ENCODE peak calls at places on chromosomes 2 and 18, in ten cellular contexts. N, J, I, W, H, L, V, O, K and E are unnamed samples.

GRCh38 chr2:46471705-46472104 is 7.7 kb upstream of the TMEM247 start:
- DNase-seq in N (no peak), J (no peak), I (no peak), W (no peak), H (no peak), L (no peak), V (no peak), O (no peak), K (no peak), E (no peak)

GRCh38 chr2:133640103-133640502 is 71.8 kb upstream of the NCKAP5 start:
- DNase-seq in N (no peak), J (no peak), I (no peak), W (no peak), H (no peak), L (no peak), V (no peak), O (no peak), K (no peak), E (no peak)

GRCh38 chr18:61606759-61607158 is 273.5 kb downstream of the CDH20 start:
- DNase-seq in N (peak; percentile 45), J (peak; percentile 93), I (peak; percentile 76), W (no peak), H (peak; percentile 74), L (peak; percentile 59), V (no peak), O (peak; percentile 89), K (no peak), E (no peak)

GRCh38 chr2:234003972-234004617 is 46.4 kb upstream of the SPP2 start:
- DNase-seq in N (no peak), J (peak; percentile 57), I (no peak), W (peak; percentile 75), H (peak; percentile 79), L (no peak), V (no peak), O (peak; percentile 79), K (no peak), E (no peak)

GRCh38 chr2:162123806-162124758 is 28.0 kb downstream of the GCG start:
- DNase-seq in N (no peak), J (no peak), I (no peak), W (peak; percentile 44), H (peak; percentile 51), L (peak; percentile 44), V (no peak), O (no peak), K (peak; percentile 62), E (no peak)

GRCh38 chr18:73645175-73645715 is 502.4 kb downstream of the FBXO15 start:
- DNase-seq in N (no peak), J (no peak), I (no peak), W (no peak), H (no peak), L (no peak), V (no peak), O (no peak), K (no peak), E (no peak)

GRCh38 chr2:28736034-28736433 is 15.6 kb upstream of the PPP1CB start:
- DNase-seq in N (peak; percentile 96), J (no peak), I (peak; percentile 72), W (no peak), H (no peak), L (no peak), V (no peak), O (no peak), K (no peak), E (no peak)

GRCh38 chr18:70292628-70293027 is 3.8 kb downstream of the SOCS6 start:
- DNase-seq in N (no peak), J (no peak), I (no peak), W (no peak), H (no peak), L (no peak), V (no peak), O (no peak), K (no peak), E (no peak)

GRCh38 chr2:226684563-226684959 is 115.1 kb downstream of the IRS1 start:
- DNase-seq in N (no peak), J (no peak), I (no peak), W (no peak), H (no peak), L (no peak), V (no peak), O (no peak), K (no peak), E (no peak)

GRCh38 chr2:6017887-6018286 is 325.7 kb downstream of the SOX11 start:
- DNase-seq in N (no peak), J (no peak), I (no peak), W (no peak), H (no peak), L (no peak), V (no peak), O (no peak), K (no peak), E (no peak)

GRCh38 chr2:47065771-47066380 is 89.2 kb downstream of the STPG4 start:
- DNase-seq in N (no peak), J (no peak), I (no peak), W (no peak), H (no peak), L (no peak), V (no peak), O (no peak), K (no peak), E (no peak)

GRCh38 chr2:164190700-164191099 is 430.6 kb downstream of the GRB14 start:
- DNase-seq in N (no peak), J (no peak), I (no peak), W (no peak), H (no peak), L (no peak), V (no peak), O (no peak), K (no peak), E (no peak)

GRCh38 chr2:102251042-102251848 is 60.1 kb upstream of the IL1RL1 start:
- DNase-seq in N (peak; percentile 58), J (peak; percentile 88), I (peak; percentile 52), W (no peak), H (peak; percentile 68), L (peak; percentile 63), V (no peak), O (no peak), K (peak; percentile 76), E (peak; percentile 55)